ENCODE peak calls at places on chromosomes 11 and 22, in five cellular contexts. O is mesenchymal stem cell, C is H9, N is neuronal stem cell, D is H1. L is an unnamed sample.

GRCh38 chr11:102225689-102226562 is 91.4 kb upstream of the BIRC3 start:
- DNase-seq in C (no peak), O (peak), N (no peak), D (no peak), L (no peak)

GRCh38 chr11:120622189-120622912 is 110.8 kb downstream of the GRIK4 start:
- DNase-seq in N (no peak), D (no peak), O (peak), C (no peak), L (peak)

GRCh38 chr11:125364085-125364822 is 131.8 kb downstream of the FEZ1 start:
- DNase-seq in C (no peak), N (no peak), D (no peak), O (peak), L (no peak)

GRCh38 chr11:31870609-31871309 is 59.6 kb upstream of the PAX6 start:
- DNase-seq in C (peak), O (peak), N (peak), D (peak), L (peak)

GRCh38 chr11:1200611-1201191 is 22.2 kb upstream of the MUC5B start:
- DNase-seq in N (no peak), O (no peak), C (peak), D (no peak), L (no peak)

GRCh38 chr11:67384851-67385366 is 6.9 kb upstream of the RAD9A start:
- DNase-seq in O (peak), C (no peak), D (no peak), N (no peak), L (no peak)

GRCh38 chr11:38332046-38332445 is 1734.0 kb upstream of the RAG2 start:
- DNase-seq in C (no peak), N (no peak), O (no peak), D (no peak), L (no peak)

GRCh38 chr11:15826008-15826650 is 530.2 kb downstream of the SOX6 start:
- DNase-seq in C (no peak), O (peak), D (no peak), N (no peak), L (no peak)

GRCh38 chr11:93895106-93895862 is 44.9 kb upstream of the VSTM5 start:
- DNase-seq in O (peak), N (peak), D (no peak), C (no peak), L (peak)

GRCh38 chr22:19626666-19627065 is 87.6 kb upstream of the SEPTIN5 start:
- DNase-seq in N (no peak), D (no peak), C (peak), O (no peak), L (no peak)

GRCh38 chr11:7089328-7090251 is 792 bp downstream of the RBMXL2 start:
- DNase-seq in C (no peak), D (no peak), O (no peak), N (no peak), L (no peak)

GRCh38 chr11:12784987-12785386 is 110.8 kb downstream of the TEAD1 start:
- DNase-seq in C (no peak), D (no peak), O (no peak), N (no peak), L (no peak)

GRCh38 chr22:38718414-38718813 is 12.7 kb downstream of the GTPBP1 start:
- DNase-seq in C (no peak), N (no peak), O (peak), D (no peak), L (peak)

GRCh38 chr11:101880208-101880607 is 34.6 kb upstream of the CEP126 start:
- DNase-seq in O (peak), C (no peak), D (no peak), N (no peak), L (peak)

GRCh38 chr11:134879341-134879740 is 467.3 kb upstream of the B3GAT1 start:
- DNase-seq in D (no peak), O (no peak), C (no peak), N (no peak), L (no peak)

GRCh38 chr11:108906826-108907225 is 242.0 kb downstream of the DDX10 start:
- DNase-seq in N (no peak), D (no peak), O (no peak), C (no peak), L (no peak)

GRCh38 chr22:42277988-42278776 is 7.7 kb upstream of the TCF20 start:
- DNase-seq in D (no peak), N (no peak), C (no peak), O (no peak), L (peak)

GRCh38 chr11:87295237-87295636 is 257.5 kb downstream of the TMEM135 start:
- DNase-seq in O (no peak), D (no peak), C (no peak), N (no peak), L (no peak)

GRCh38 chr11:55942785-55943392 is 6.7 kb upstream of the OR5I1 start:
- DNase-seq in C (no peak), D (no peak), O (peak), N (peak), L (peak)

GRCh38 chr11:17978553-17979287 is 34.1 kb downstream of the SERGEF start:
- DNase-seq in O (peak), C (peak), D (no peak), N (peak), L (peak)

GRCh38 chr11:121112498-121113455 is 11.7 kb downstream of the TECTA start:
- DNase-seq in O (peak), N (peak), C (peak), D (peak), L (peak)

GRCh38 chr11:66479741-66480115 is 506 bp upstream of the DPP3 start:
- DNase-seq in O (no peak), D (no peak), N (no peak), C (no peak), L (no peak)

GRCh38 chr11:72721276-72721675 is 30.9 kb downstream of the ARAP1 start:
- DNase-seq in D (no peak), N (no peak), C (no peak), O (no peak), L (no peak)

GRCh38 chr11:28621648-28622215 is 513.5 kb downstream of the METTL15 start:
- DNase-seq in C (no peak), O (peak), D (no peak), N (no peak), L (no peak)

GRCh38 chr11:69173925-69174591 is 18.3 kb downstream of the SMIM38 start:
- DNase-seq in C (no peak), O (no peak), N (no peak), D (no peak), L (peak)
- H2BK120ac ChIP-seq in C (no peak), O (no peak), N (no peak), D (no peak), L (no peak)

DNA sequence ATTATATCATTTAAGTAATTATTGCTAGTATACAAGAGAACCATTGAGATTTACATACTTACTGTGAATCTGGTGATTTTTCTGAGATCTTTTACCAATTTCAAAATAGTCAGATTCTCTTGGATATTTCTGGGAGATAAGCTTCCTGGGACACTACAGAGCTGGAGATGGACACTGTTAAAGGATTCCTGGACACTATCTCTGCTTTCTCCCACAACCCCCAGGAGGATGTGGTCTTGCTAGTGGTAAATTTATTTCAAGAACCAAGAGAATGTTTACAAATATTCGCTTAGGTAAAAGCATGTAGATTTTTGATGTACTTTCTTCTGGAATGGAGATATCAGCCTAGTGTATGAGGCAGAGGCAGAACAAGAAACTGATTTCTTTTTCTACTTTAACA is 12.9 kb downstream of the CCDC82 start:
- DNase-seq in N (no peak), D (no peak), O (no peak), C (no peak), L (peak)
- H2BK12ac ChIP-seq in N (no peak), D (no peak), O (no peak), C (no peak), L (no peak)

DNA sequence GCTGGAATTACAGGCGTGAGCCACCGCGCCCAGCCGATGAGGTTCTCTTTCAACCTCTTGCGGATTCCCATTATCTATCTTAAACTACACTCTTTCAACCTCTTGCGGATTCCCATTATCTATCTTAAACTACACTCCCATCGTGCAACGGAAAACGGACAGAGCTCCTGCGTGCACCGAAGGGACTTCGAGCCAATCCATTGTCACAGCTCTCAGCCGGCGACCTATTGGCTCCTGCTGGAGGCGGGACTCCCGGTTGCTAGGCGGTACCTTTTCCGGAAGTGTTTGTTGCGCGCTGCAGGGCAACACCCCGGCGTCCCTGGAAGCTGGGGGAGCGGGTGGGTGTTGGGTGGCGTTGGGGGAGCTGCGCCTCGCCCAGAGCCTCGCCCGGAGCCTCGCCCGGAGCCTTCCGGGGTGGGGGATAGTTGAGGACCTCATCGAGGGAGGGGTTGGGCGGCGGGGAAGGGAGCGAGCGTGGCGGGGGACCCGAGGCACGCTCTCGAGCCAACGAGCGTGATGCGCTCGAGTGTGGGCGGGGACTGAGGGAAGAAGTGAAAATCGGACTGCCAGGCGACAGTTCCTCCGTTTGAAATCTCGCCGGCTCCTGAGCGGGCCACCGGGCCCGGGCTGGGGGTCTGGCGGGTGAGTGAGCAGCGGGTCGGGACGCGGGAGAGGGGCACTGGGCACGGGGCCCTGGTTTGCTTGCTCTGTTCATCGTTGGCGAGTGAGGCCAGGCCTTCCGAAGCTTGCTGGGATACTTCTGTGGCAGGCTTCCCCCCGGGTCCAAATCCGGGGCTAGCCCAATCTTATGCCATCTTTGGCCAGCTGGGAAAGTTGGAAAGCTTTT is at the start of gene CEP164:
- DNase-seq in N (peak), D (peak), O (peak), C (peak), L (peak)
- H4K91ac ChIP-seq in N (no peak), D (no peak), O (peak), C (no peak), L (peak)

GRCh38 chr11:118845369-118845768 is 38.3 kb upstream of the CXCR5 start:
- DNase-seq in D (no peak), C (no peak), O (peak), N (no peak), L (no peak)
- H2BK120ac ChIP-seq in D (no peak), C (no peak), O (no peak), N (no peak), L (no peak)

L was measured in trophoblast cell.